ENCODE peak calls at places on chromosomes 6 and 20, in six cellular contexts. One of them, this sample, is unnamed.

GRCh38 chr6:20953019-20953418 is 418.8 kb downstream of the CDKAL1 start:
- DNase-seq in uterus: no peak
- DNase-seq in activated CD8-positive, alpha-beta memory T cell treated with anti-CD3 and anti-CD28 coated beads for 4 hours: no peak
- DNase-seq in nucleus accumbens: no peak
- DNase-seq in H7: peak
- DNase-seq in DND-41: no peak
- DNase-seq in this sample: no peak

GRCh38 chr6:110573537-110573936 is 97.1 kb upstream of the SLC22A16 start:
- DNase-seq in uterus: no peak
- DNase-seq in activated CD8-positive, alpha-beta memory T cell treated with anti-CD3 and anti-CD28 coated beads for 4 hours: no peak
- DNase-seq in nucleus accumbens: no peak
- DNase-seq in H7: no peak
- DNase-seq in DND-41: no peak
- DNase-seq in this sample: no peak

GRCh38 chr20:52484438-52484837 is 292.9 kb upstream of the ZFP64 start:
- DNase-seq in uterus: no peak
- DNase-seq in activated CD8-positive, alpha-beta memory T cell treated with anti-CD3 and anti-CD28 coated beads for 4 hours: no peak
- DNase-seq in nucleus accumbens: no peak
- DNase-seq in H7: no peak
- DNase-seq in DND-41: no peak
- DNase-seq in this sample: no peak

GRCh38 chr6:80527552-80528052 is 421.1 kb downstream of the BCKDHB start:
- DNase-seq in uterus: no peak
- DNase-seq in activated CD8-positive, alpha-beta memory T cell treated with anti-CD3 and anti-CD28 coated beads for 4 hours: no peak
- DNase-seq in nucleus accumbens: no peak
- DNase-seq in H7: no peak
- DNase-seq in DND-41: no peak
- DNase-seq in this sample: no peak

GRCh38 chr6:19880066-19880465 is 42.9 kb downstream of the ID4 start:
- DNase-seq in uterus: no peak
- DNase-seq in activated CD8-positive, alpha-beta memory T cell treated with anti-CD3 and anti-CD28 coated beads for 4 hours: no peak
- DNase-seq in nucleus accumbens: no peak
- DNase-seq in H7: no peak
- DNase-seq in DND-41: no peak
- DNase-seq in this sample: no peak

GRCh38 chr6:128139519-128139918 is 238.7 kb upstream of the THEMIS start:
- DNase-seq in uterus: no peak
- DNase-seq in activated CD8-positive, alpha-beta memory T cell treated with anti-CD3 and anti-CD28 coated beads for 4 hours: no peak
- DNase-seq in nucleus accumbens: no peak
- DNase-seq in H7: no peak
- DNase-seq in DND-41: no peak
- DNase-seq in this sample: no peak

GRCh38 chr6:71589254-71589653 is 297.1 kb upstream of the RIMS1 start:
- DNase-seq in uterus: no peak
- DNase-seq in activated CD8-positive, alpha-beta memory T cell treated with anti-CD3 and anti-CD28 coated beads for 4 hours: no peak
- DNase-seq in nucleus accumbens: no peak
- DNase-seq in H7: no peak
- DNase-seq in DND-41: no peak
- DNase-seq in this sample: peak

GRCh38 chr6:90494067-90494773 is 92.7 kb downstream of the MAP3K7 start:
- DNase-seq in uterus: no peak
- DNase-seq in activated CD8-positive, alpha-beta memory T cell treated with anti-CD3 and anti-CD28 coated beads for 4 hours: no peak
- DNase-seq in nucleus accumbens: no peak
- DNase-seq in H7: peak
- DNase-seq in DND-41: no peak
- DNase-seq in this sample: no peak

GRCh38 chr20:40941023-40941655 is 87.5 kb upstream of the TOP1 start:
- DNase-seq in uterus: no peak
- DNase-seq in activated CD8-positive, alpha-beta memory T cell treated with anti-CD3 and anti-CD28 coated beads for 4 hours: no peak
- DNase-seq in nucleus accumbens: no peak
- DNase-seq in H7: no peak
- DNase-seq in DND-41: peak
- DNase-seq in this sample: no peak

GRCh38 chr6:22149501-22150490 is 147.0 kb downstream of the PRL start:
- DNase-seq in uterus: no peak
- DNase-seq in activated CD8-positive, alpha-beta memory T cell treated with anti-CD3 and anti-CD28 coated beads for 4 hours: no peak
- DNase-seq in nucleus accumbens: peak
- DNase-seq in H7: no peak
- DNase-seq in DND-41: peak
- DNase-seq in this sample: peak

GRCh38 chr6:30983439-30983838 is at the start of gene MUC21:
- DNase-seq in uterus: no peak
- DNase-seq in activated CD8-positive, alpha-beta memory T cell treated with anti-CD3 and anti-CD28 coated beads for 4 hours: no peak
- DNase-seq in nucleus accumbens: no peak
- DNase-seq in H7: no peak
- DNase-seq in DND-41: no peak
- DNase-seq in this sample: no peak

GRCh38 chr6:140671926-140672325 is 1297.5 kb upstream of the CITED2 start:
- DNase-seq in uterus: no peak
- DNase-seq in activated CD8-positive, alpha-beta memory T cell treated with anti-CD3 and anti-CD28 coated beads for 4 hours: no peak
- DNase-seq in nucleus accumbens: no peak
- DNase-seq in H7: no peak
- DNase-seq in DND-41: no peak
- DNase-seq in this sample: no peak

GRCh38 chr6:113449051-113449450 is 408.1 kb upstream of the MARCKS start:
- DNase-seq in uterus: no peak
- DNase-seq in activated CD8-positive, alpha-beta memory T cell treated with anti-CD3 and anti-CD28 coated beads for 4 hours: no peak
- DNase-seq in nucleus accumbens: no peak
- DNase-seq in H7: no peak
- DNase-seq in DND-41: no peak
- DNase-seq in this sample: no peak

GRCh38 chr6:79984261-79984660 is 20.2 kb upstream of the TTK start:
- DNase-seq in uterus: no peak
- DNase-seq in activated CD8-positive, alpha-beta memory T cell treated with anti-CD3 and anti-CD28 coated beads for 4 hours: no peak
- DNase-seq in nucleus accumbens: no peak
- DNase-seq in H7: peak
- DNase-seq in DND-41: peak
- DNase-seq in this sample: no peak

GRCh38 chr6:40138273-40138720 is 204.0 kb upstream of the MOCS1 start:
- DNase-seq in uterus: no peak
- DNase-seq in activated CD8-positive, alpha-beta memory T cell treated with anti-CD3 and anti-CD28 coated beads for 4 hours: no peak
- DNase-seq in nucleus accumbens: no peak
- DNase-seq in H7: no peak
- DNase-seq in DND-41: no peak
- DNase-seq in this sample: no peak

GRCh38 chr6:39496951-39497350 is 174.4 kb upstream of the KCNK16 start:
- DNase-seq in uterus: peak
- DNase-seq in activated CD8-positive, alpha-beta memory T cell treated with anti-CD3 and anti-CD28 coated beads for 4 hours: no peak
- DNase-seq in nucleus accumbens: no peak
- DNase-seq in H7: no peak
- DNase-seq in DND-41: no peak
- DNase-seq in this sample: no peak

GRCh38 chr20:51759769-51760510 is 8.2 kb downstream of the ATP9A start:
- DNase-seq in uterus: no peak
- DNase-seq in activated CD8-positive, alpha-beta memory T cell treated with anti-CD3 and anti-CD28 coated beads for 4 hours: no peak
- DNase-seq in nucleus accumbens: no peak
- DNase-seq in H7: peak
- DNase-seq in DND-41: no peak
- DNase-seq in this sample: no peak

GRCh38 chr6:14721103-14721758 is 524.6 kb upstream of the JARID2 start:
- DNase-seq in uterus: no peak
- DNase-seq in activated CD8-positive, alpha-beta memory T cell treated with anti-CD3 and anti-CD28 coated beads for 4 hours: no peak
- DNase-seq in nucleus accumbens: no peak
- DNase-seq in H7: no peak
- DNase-seq in DND-41: no peak
- DNase-seq in this sample: peak

GRCh38 chr20:47718398-47718797 is 66.9 kb downstream of the SULF2 start:
- DNase-seq in uterus: no peak
- DNase-seq in activated CD8-positive, alpha-beta memory T cell treated with anti-CD3 and anti-CD28 coated beads for 4 hours: no peak
- DNase-seq in nucleus accumbens: no peak
- DNase-seq in H7: no peak
- DNase-seq in DND-41: no peak
- DNase-seq in this sample: no peak

GRCh38 chr6:39296745-39297640 is 17.2 kb downstream of the KCNK17 start:
- DNase-seq in uterus: peak
- DNase-seq in activated CD8-positive, alpha-beta memory T cell treated with anti-CD3 and anti-CD28 coated beads for 4 hours: no peak
- DNase-seq in nucleus accumbens: no peak
- DNase-seq in H7: peak
- DNase-seq in DND-41: no peak
- DNase-seq in this sample: no peak

GRCh38 chr6:158836625-158837311 is 17.6 kb upstream of the EZR start:
- DNase-seq in uterus: no peak
- DNase-seq in activated CD8-positive, alpha-beta memory T cell treated with anti-CD3 and anti-CD28 coated beads for 4 hours: no peak
- DNase-seq in nucleus accumbens: no peak
- DNase-seq in H7: no peak
- DNase-seq in DND-41: no peak
- DNase-seq in this sample: no peak

GRCh38 chr6:104325341-104326172 is 534.2 kb downstream of the HACE1 start:
- DNase-seq in uterus: no peak
- DNase-seq in activated CD8-positive, alpha-beta memory T cell treated with anti-CD3 and anti-CD28 coated beads for 4 hours: no peak
- DNase-seq in nucleus accumbens: no peak
- DNase-seq in H7: peak
- DNase-seq in DND-41: peak
- DNase-seq in this sample: peak

GRCh38 chr20:61516398-61517208 is 264.5 kb downstream of the CDH4 start:
- DNase-seq in uterus: no peak
- DNase-seq in activated CD8-positive, alpha-beta memory T cell treated with anti-CD3 and anti-CD28 coated beads for 4 hours: no peak
- DNase-seq in nucleus accumbens: no peak
- DNase-seq in H7: no peak
- DNase-seq in DND-41: no peak
- DNase-seq in this sample: no peak

GRCh38 chr20:17029698-17030097 is 197.1 kb upstream of the PCSK2 start:
- DNase-seq in uterus: no peak
- DNase-seq in activated CD8-positive, alpha-beta memory T cell treated with anti-CD3 and anti-CD28 coated beads for 4 hours: no peak
- DNase-seq in nucleus accumbens: no peak
- DNase-seq in H7: no peak
- DNase-seq in DND-41: no peak
- DNase-seq in this sample: no peak

GRCh38 chr6:130900913-130901312 is 73.7 kb downstream of the SMLR1 start:
- DNase-seq in uterus: peak
- DNase-seq in activated CD8-positive, alpha-beta memory T cell treated with anti-CD3 and anti-CD28 coated beads for 4 hours: no peak
- DNase-seq in nucleus accumbens: no peak
- DNase-seq in H7: no peak
- DNase-seq in DND-41: no peak
- DNase-seq in this sample: no peak

GRCh38 chr20:48329676-48330644 is 497.8 kb downstream of the PREX1 start:
- DNase-seq in uterus: no peak
- DNase-seq in activated CD8-positive, alpha-beta memory T cell treated with anti-CD3 and anti-CD28 coated beads for 4 hours: no peak
- DNase-seq in nucleus accumbens: no peak
- DNase-seq in H7: peak
- DNase-seq in DND-41: peak
- DNase-seq in this sample: no peak

GRCh38 chr6:103236923-103237322 is 1622.8 kb downstream of the HACE1 start:
- DNase-seq in uterus: no peak
- DNase-seq in activated CD8-positive, alpha-beta memory T cell treated with anti-CD3 and anti-CD28 coated beads for 4 hours: no peak
- DNase-seq in nucleus accumbens: no peak
- DNase-seq in H7: no peak
- DNase-seq in DND-41: no peak
- DNase-seq in this sample: no peak

GRCh38 chr6:147033267-147033666 is 170.9 kb upstream of the STXBP5 start:
- DNase-seq in uterus: no peak
- DNase-seq in activated CD8-positive, alpha-beta memory T cell treated with anti-CD3 and anti-CD28 coated beads for 4 hours: no peak
- DNase-seq in nucleus accumbens: no peak
- DNase-seq in H7: peak
- DNase-seq in DND-41: no peak
- DNase-seq in this sample: no peak

This sample was measured in putamen.